ENCODE peak calls at places on chromosomes 1 and 21, in four cellular contexts. One of them, this sample, is unnamed.

GRCh38 chr21:42672699-42673458 is 19.5 kb downstream of the PDE9A start:
- DNase-seq in A549: no peak
- DNase-seq in breast epithelium: no peak
- DNase-seq in stomach: no peak
- DNase-seq in this sample: peak; percentile 42

GRCh38 chr1:17148950-17149608 is 29.8 kb upstream of the PADI2 start:
- DNase-seq in breast epithelium: no peak
- DNase-seq in stomach: no peak
- DNase-seq in A549: no peak
- DNase-seq in this sample: no peak

GRCh38 chr1:44318097-44319088 is 36.7 kb downstream of the ERI3 start:
- DNase-seq in stomach: no peak
- DNase-seq in breast epithelium: no peak
- DNase-seq in A549: peak; percentile 23
- DNase-seq in this sample: no peak

GRCh38 chr1:181083842-181084605 is 4.5 kb upstream of the IER5 start:
- DNase-seq in stomach: peak; percentile 62
- DNase-seq in A549: peak; percentile 80
- DNase-seq in breast epithelium: no peak
- DNase-seq in this sample: peak; percentile 56

GRCh38 chr1:166875734-166876539 is at the start of gene TADA1:
- DNase-seq in stomach: peak; percentile 98
- DNase-seq in breast epithelium: peak; percentile 99
- DNase-seq in A549: peak; percentile 99
- DNase-seq in this sample: peak; percentile 91

GRCh38 chr1:190373705-190374336 is 103.8 kb downstream of the BRINP3 start:
- DNase-seq in A549: peak; percentile 36
- DNase-seq in stomach: no peak
- DNase-seq in breast epithelium: no peak
- DNase-seq in this sample: no peak

GRCh38 chr1:202684716-202685115 is 25.5 kb downstream of the SYT2 start:
- DNase-seq in A549: no peak
- DNase-seq in breast epithelium: no peak
- DNase-seq in stomach: no peak
- DNase-seq in this sample: peak; percentile 6

GRCh38 chr1:52767881-52768280 is 41.6 kb downstream of the ZYG11B start:
- DNase-seq in A549: no peak
- DNase-seq in breast epithelium: no peak
- DNase-seq in stomach: no peak
- DNase-seq in this sample: no peak

GRCh38 chr1:209869242-209870149 is 41.7 kb downstream of the UTP25 start:
- DNase-seq in A549: no peak
- DNase-seq in breast epithelium: no peak
- DNase-seq in stomach: no peak
- DNase-seq in this sample: no peak

GRCh38 chr1:56472860-56473259 is 106.5 kb downstream of the PLPP3 start:
- DNase-seq in breast epithelium: no peak
- DNase-seq in stomach: no peak
- DNase-seq in A549: no peak
- DNase-seq in this sample: no peak

GRCh38 chr1:151984313-151984956 is 9.2 kb downstream of the S100A10 start:
- DNase-seq in breast epithelium: no peak
- DNase-seq in stomach: no peak
- DNase-seq in A549: no peak
- DNase-seq in this sample: no peak

GRCh38 chr21:41943468-41944250 is 10.2 kb downstream of the C2CD2 start:
- DNase-seq in A549: no peak
- DNase-seq in breast epithelium: no peak
- DNase-seq in stomach: no peak
- DNase-seq in this sample: no peak

GRCh38 chr1:180182721-180183311 is 28.1 kb downstream of the QSOX1 start:
- DNase-seq in stomach: no peak
- DNase-seq in A549: no peak
- DNase-seq in breast epithelium: no peak
- DNase-seq in this sample: no peak

GRCh38 chr1:213281610-213282316 is 230.7 kb downstream of the RPS6KC1 start:
- DNase-seq in breast epithelium: no peak
- DNase-seq in stomach: no peak
- DNase-seq in A549: no peak
- DNase-seq in this sample: no peak

GRCh38 chr1:183568176-183569041 is 21.9 kb downstream of the NCF2 start:
- DNase-seq in breast epithelium: no peak
- DNase-seq in stomach: no peak
- DNase-seq in A549: no peak
- DNase-seq in this sample: peak; percentile 38

GRCh38 chr1:82073659-82074058 is 272.9 kb downstream of the ADGRL2 start:
- DNase-seq in A549: no peak
- DNase-seq in stomach: no peak
- DNase-seq in breast epithelium: no peak
- DNase-seq in this sample: no peak

GRCh38 chr21:41207401-41208388 is 39.7 kb downstream of the BACE2 start:
- DNase-seq in stomach: peak; percentile 71
- DNase-seq in breast epithelium: no peak
- DNase-seq in A549: no peak
- DNase-seq in this sample: no peak

GRCh38 chr1:115656461-115657077 is 14.8 kb downstream of the VANGL1 start:
- DNase-seq in stomach: no peak
- DNase-seq in breast epithelium: no peak
- DNase-seq in A549: no peak
- DNase-seq in this sample: no peak

GRCh38 chr1:23019851-23020625 is 770 bp downstream of the KDM1A start:
- DNase-seq in A549: peak; percentile 41
- DNase-seq in breast epithelium: no peak
- DNase-seq in stomach: no peak
- DNase-seq in this sample: no peak

GRCh38 chr1:86696522-86696921 is 7.9 kb upstream of the SH3GLB1 start:
- DNase-seq in breast epithelium: no peak
- DNase-seq in stomach: no peak
- DNase-seq in A549: no peak
- DNase-seq in this sample: no peak

GRCh38 chr1:52364235-52364839 is 1.7 kb downstream of the CC2D1B start:
- DNase-seq in A549: no peak
- DNase-seq in stomach: no peak
- DNase-seq in breast epithelium: no peak
- DNase-seq in this sample: no peak

GRCh38 chr1:246527402-246528088 is 20.5 kb upstream of the SMYD3 start:
- DNase-seq in breast epithelium: no peak
- DNase-seq in A549: no peak
- DNase-seq in stomach: no peak
- DNase-seq in this sample: no peak

GRCh38 chr1:228093050-228093906 is 9.8 kb downstream of the C1orf35 start:
- DNase-seq in breast epithelium: no peak
- DNase-seq in stomach: peak; percentile 21
- DNase-seq in A549: no peak
- DNase-seq in this sample: no peak

GRCh38 chr1:175755516-175755915 is 12.1 kb upstream of the TNR start:
- DNase-seq in breast epithelium: no peak
- DNase-seq in stomach: no peak
- DNase-seq in A549: no peak
- DNase-seq in this sample: no peak

GRCh38 chr21:42013901-42014300 is 3.7 kb upstream of the ZBTB21 start:
- DNase-seq in A549: no peak
- DNase-seq in stomach: no peak
- DNase-seq in breast epithelium: no peak
- DNase-seq in this sample: no peak

GRCh38 chr21:35940074-35940927 is 120.0 kb downstream of the SETD4 start:
- DNase-seq in A549: peak; percentile 61
- DNase-seq in stomach: peak; percentile 42
- DNase-seq in breast epithelium: no peak
- DNase-seq in this sample: peak; percentile 25

GRCh38 chr1:15684468-15685283 is 556 bp downstream of the PLEKHM2 start:
- DNase-seq in breast epithelium: peak; percentile 56
- DNase-seq in A549: no peak
- DNase-seq in stomach: peak; percentile 51
- DNase-seq in this sample: no peak

GRCh38 chr1:220733090-220733569 is 15.0 kb upstream of the MTARC2 start:
- DNase-seq in breast epithelium: peak; percentile 78
- DNase-seq in A549: peak; percentile 89
- DNase-seq in stomach: peak; percentile 73
- DNase-seq in this sample: peak; percentile 74

GRCh38 chr1:54475357-54476230 is 69.4 kb upstream of the SSBP3 start:
- DNase-seq in stomach: no peak
- DNase-seq in A549: no peak
- DNase-seq in breast epithelium: no peak
- DNase-seq in this sample: no peak

GRCh38 chr1:151990856-151991198 is 2.8 kb downstream of the S100A10 start:
- DNase-seq in A549: peak; percentile 70
- DNase-seq in breast epithelium: peak; percentile 64
- DNase-seq in stomach: peak; percentile 55
- DNase-seq in this sample: no peak

GRCh38 chr1:112508242-112509004 is at the start of gene WNT2B:
- DNase-seq in A549: no peak
- DNase-seq in stomach: peak; percentile 36
- DNase-seq in breast epithelium: no peak
- DNase-seq in this sample: no peak

GRCh38 chr1:108670131-108670773 is 9.4 kb upstream of the HENMT1 start:
- DNase-seq in stomach: no peak
- DNase-seq in A549: no peak
- DNase-seq in breast epithelium: no peak
- DNase-seq in this sample: no peak
- H3K27ac ChIP-seq in stomach: no peak overlapping the region
- H3K27ac ChIP-seq in A549: no peak overlapping the region
- H3K27ac ChIP-seq in breast epithelium: no peak overlapping the region
- H3K27ac ChIP-seq in this sample: no peak overlapping the region

GRCh38 chr1:10634075-10634427 is 159.3 kb downstream of the PEX14 start:
- DNase-seq in breast epithelium: no peak
- DNase-seq in stomach: no peak
- DNase-seq in A549: no peak
- DNase-seq in this sample: no peak

GRCh38 chr1:10637400-10637799 is 159.0 kb downstream of the CASZ1 start:
- DNase-seq in stomach: no peak
- DNase-seq in A549: no peak
- DNase-seq in breast epithelium: no peak
- DNase-seq in this sample: no peak

GRCh38 chr1:10634428-10635384 is 160.0 kb downstream of the PEX14 start:
- DNase-seq in stomach: no peak
- DNase-seq in breast epithelium: no peak
- DNase-seq in A549: no peak
- DNase-seq in this sample: no peak

GRCh38 chr1:10635385-10635896 is 160.7 kb downstream of the PEX14 start:
- DNase-seq in A549: no peak
- DNase-seq in stomach: peak; percentile 69
- DNase-seq in breast epithelium: no peak
- DNase-seq in this sample: peak; percentile 42

GRCh38 chr1:10635992-10636391 is 160.5 kb downstream of the CASZ1 start:
- DNase-seq in stomach: peak; percentile 95
- DNase-seq in A549: no peak
- DNase-seq in breast epithelium: peak; percentile 95
- DNase-seq in this sample: no peak
- H3K4me1 ChIP-seq in stomach: peaks cover 45% of the 10 kb centered on the region
- H3K4me1 ChIP-seq in A549: no peaks in the 10 kb centered on the region
- H3K4me1 ChIP-seq in breast epithelium: peaks cover 24% of the 10 kb centered on the region
- H3K4me1 ChIP-seq in this sample: no peaks in the 10 kb centered on the region

GRCh38 chr1:41322101-41322661 is 39.1 kb upstream of the FOXO6 start:
- DNase-seq in stomach: no peak
- DNase-seq in A549: no peak
- DNase-seq in breast epithelium: no peak
- DNase-seq in this sample: no peak

GRCh38 chr1:41323243-41323642 is 38.0 kb upstream of the FOXO6 start:
- DNase-seq in stomach: no peak
- DNase-seq in breast epithelium: no peak
- DNase-seq in A549: no peak
- DNase-seq in this sample: no peak

GRCh38 chr1:41321277-41321676 is 40.0 kb upstream of the FOXO6 start:
- DNase-seq in stomach: no peak
- DNase-seq in A549: no peak
- DNase-seq in breast epithelium: no peak
- DNase-seq in this sample: no peak

GRCh38 chr1:41320860-41321259 is 40.4 kb upstream of the FOXO6 start:
- DNase-seq in breast epithelium: no peak
- DNase-seq in stomach: no peak
- DNase-seq in A549: no peak
- DNase-seq in this sample: no peak

DNA sequence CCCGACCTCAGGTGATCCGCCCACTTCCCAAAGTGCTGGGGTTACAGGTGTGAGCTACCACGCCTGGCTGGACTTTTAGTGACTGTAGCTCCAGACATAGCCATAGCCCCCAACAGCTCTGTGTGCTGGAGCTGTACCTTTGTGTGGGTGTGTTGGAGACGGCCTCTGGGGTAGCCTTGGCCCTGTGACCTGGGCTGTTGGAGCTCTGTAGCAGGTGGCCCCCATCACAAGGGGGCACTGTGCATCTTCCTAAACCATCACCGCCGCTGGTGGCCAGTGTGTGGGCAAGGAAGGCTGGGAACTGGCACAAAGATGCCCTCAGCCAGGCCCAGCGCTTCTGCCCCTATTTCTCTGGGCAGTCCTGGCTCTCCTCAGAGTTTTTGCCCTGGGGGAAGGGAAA is 38.4 kb upstream of the FOXO6 start:
- DNase-seq in stomach: peak; percentile 71
- DNase-seq in breast epithelium: no peak
- DNase-seq in A549: peak; percentile 55
- DNase-seq in this sample: peak; percentile 60
- TF ChIP-seq CTCF in stomach: no peak
- TF ChIP-seq CTCF in breast epithelium: peak; percentile 21
- TF ChIP-seq CTCF in A549: peak; percentile 38
- TF ChIP-seq CTCF in this sample: peak; percentile 84

GRCh38 chr1:156658945-156659574 is 17.1 kb downstream of the BCAN start:
- DNase-seq in breast epithelium: no peak
- DNase-seq in A549: no peak
- DNase-seq in stomach: no peak
- DNase-seq in this sample: no peak

GRCh38 chr1:156657971-156658319 is 16.0 kb downstream of the BCAN start:
- DNase-seq in A549: no peak
- DNase-seq in stomach: no peak
- DNase-seq in breast epithelium: no peak
- DNase-seq in this sample: no peak

GRCh38 chr1:156657161-156657970 is 15.4 kb downstream of the BCAN start:
- DNase-seq in stomach: peak; percentile 82
- DNase-seq in breast epithelium: peak; percentile 84
- DNase-seq in A549: peak; percentile 44
- DNase-seq in this sample: no peak

GRCh38 chr1:156659672-156659993 is 17.6 kb downstream of the NES start:
- DNase-seq in breast epithelium: no peak
- DNase-seq in A549: no peak
- DNase-seq in stomach: no peak
- DNase-seq in this sample: no peak

GRCh38 chr1:156658496-156658895 is 16.6 kb downstream of the BCAN start:
- DNase-seq in breast epithelium: no peak
- DNase-seq in A549: no peak
- DNase-seq in stomach: no peak
- DNase-seq in this sample: no peak
- H3K27ac ChIP-seq in breast epithelium: no peak overlapping the region
- H3K27ac ChIP-seq in A549: no peak overlapping the region
- H3K27ac ChIP-seq in stomach: no peak overlapping the region
- H3K27ac ChIP-seq in this sample: no peak overlapping the region

DNA sequence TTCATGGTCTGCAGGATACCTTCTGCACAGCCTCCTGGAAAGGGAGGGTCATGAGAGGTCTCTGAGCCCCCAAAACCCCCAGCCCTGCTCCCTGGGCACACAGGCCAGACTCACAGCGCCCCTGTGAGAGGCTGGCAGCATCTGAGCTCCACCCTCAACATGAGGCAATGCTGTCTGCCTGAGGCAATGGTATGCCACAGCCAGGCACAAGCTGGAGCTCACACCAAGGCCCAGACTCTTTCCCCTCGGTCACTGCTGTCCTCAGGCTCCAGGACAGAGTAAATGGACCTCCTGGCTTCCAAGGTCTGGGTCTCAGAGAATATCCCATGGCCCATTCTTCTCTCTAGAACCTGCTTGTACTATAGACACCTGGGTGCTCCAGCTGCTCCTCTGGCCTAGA is 17.2 kb downstream of the MEF2D start:
- DNase-seq in breast epithelium: no peak
- DNase-seq in stomach: no peak
- DNase-seq in A549: no peak
- DNase-seq in this sample: peak; percentile 24
- H3K4me1 ChIP-seq in breast epithelium: no peaks in the 10 kb centered on the region
- H3K4me1 ChIP-seq in stomach: peaks cover 26% of the 10 kb centered on the region
- H3K4me1 ChIP-seq in A549: peaks cover 15% of the 10 kb centered on the region
- H3K4me1 ChIP-seq in this sample: peaks cover 12% of the 10 kb centered on the region

This sample was measured in PC-9.